ENCODE peak calls at places on chromosome 16, in nine cellular contexts. F is HFFc6, D is BJ, U is fibroblast of lung, G is stomach, C is AG10803, J is glutamatergic neuron, H is cardiac fibroblast, Y is MM.1S. Q is an unnamed sample.

GRCh38 chr16:80174416-80174815 is 366.4 kb upstream of the DYNLRB2 start:
- DNase-seq in J (no peak), H (peak; percentile 73), Y (no peak), C (peak; percentile 95), U (peak; percentile 89), D (peak; percentile 85), G (no peak), F (peak; percentile 81), Q (peak; percentile 79)

GRCh38 chr16:65212791-65213190 is 90.9 kb upstream of the CDH11 start:
- DNase-seq in D (no peak), Y (no peak), G (no peak), H (no peak), J (no peak), F (no peak), C (no peak), U (no peak), Q (no peak)

GRCh38 chr16:8727857-8728618 is 53.6 kb downstream of the ABAT start:
- DNase-seq in F (no peak), D (no peak), U (no peak), G (no peak), Y (no peak), H (no peak), J (no peak), C (no peak), Q (no peak)

GRCh38 chr16:66950971-66951790 is 9.9 kb upstream of the CES3 start:
- DNase-seq in U (no peak), D (no peak), H (no peak), Y (no peak), F (no peak), G (no peak), C (no peak), J (no peak), Q (no peak)

GRCh38 chr16:50251375-50252081 is 14.8 kb upstream of the ADCY7 start:
- DNase-seq in F (peak; percentile 92), D (peak; percentile 87), J (no peak), H (peak; percentile 82), Y (no peak), U (peak; percentile 83), G (no peak), C (peak; percentile 96), Q (peak; percentile 90)

GRCh38 chr16:57265850-57266530 is 18.5 kb downstream of the PLLP start:
- DNase-seq in C (peak; percentile 40), Y (no peak), H (peak; percentile 60), D (no peak), J (no peak), U (no peak), F (no peak), G (peak; percentile 93), Q (no peak)

GRCh38 chr16:82192665-82193064 is 22.6 kb upstream of the MPHOSPH6 start:
- DNase-seq in J (no peak), Y (no peak), C (peak; percentile 64), D (peak; percentile 41), G (no peak), F (peak; percentile 71), U (peak; percentile 62), H (peak; percentile 67), Q (peak; percentile 42)

GRCh38 chr16:48050871-48051270 is 104.9 kb downstream of the ABCC12 start:
- DNase-seq in F (no peak), G (no peak), H (no peak), D (no peak), C (no peak), U (no peak), Y (no peak), J (no peak), Q (no peak)

GRCh38 chr16:77807-78443 is at the start of gene MPG:
- DNase-seq in D (no peak), F (peak; percentile 70), G (peak; percentile 87), H (peak; percentile 85), J (peak; percentile 82), C (peak; percentile 72), U (peak; percentile 68), Y (peak; percentile 79), Q (peak; percentile 79)

GRCh38 chr16:48491517-48491916 is 106.3 kb upstream of the SIAH1 start:
- DNase-seq in H (peak; percentile 87), C (peak; percentile 86), J (no peak), Y (no peak), G (no peak), D (no peak), U (peak; percentile 62), F (no peak), Q (peak; percentile 22)

GRCh38 chr16:82476786-82477185 is 150.0 kb upstream of the CDH13 start:
- DNase-seq in J (no peak), G (no peak), Y (no peak), D (no peak), U (no peak), F (no peak), H (no peak), C (no peak), Q (no peak)

GRCh38 chr16:19137201-19137601 is 23.4 kb downstream of the ITPRIPL2 start:
- DNase-seq in G (no peak), F (no peak), U (peak; percentile 74), H (peak; percentile 20), D (no peak), Y (no peak), C (peak; percentile 86), J (no peak), Q (peak; percentile 62)

GRCh38 chr16:75264999-75265910 is 13.8 kb upstream of the BCAR1 start:
- DNase-seq in Y (no peak), U (no peak), D (no peak), J (no peak), C (no peak), F (no peak), G (peak; percentile 68), H (no peak), Q (no peak)

GRCh38 chr16:71576971-71577370 is at the start of gene TAT:
- DNase-seq in F (no peak), H (no peak), Y (no peak), D (no peak), U (no peak), G (no peak), J (no peak), C (no peak), Q (no peak)

GRCh38 chr16:56833243-56833970 is 31.6 kb upstream of the SLC12A3 start:
- DNase-seq in F (no peak), H (no peak), Y (no peak), C (no peak), G (no peak), J (no peak), U (no peak), D (no peak), Q (no peak)

GRCh38 chr16:70704586-70704985 is 18.7 kb upstream of the MTSS2 start:
- DNase-seq in G (no peak), H (no peak), F (no peak), C (peak; percentile 57), Y (no peak), D (no peak), U (no peak), J (no peak), Q (no peak)

GRCh38 chr16:14020141-14020540 is 51.0 kb upstream of the MRTFB start:
- DNase-seq in F (no peak), U (no peak), J (no peak), H (no peak), Y (no peak), G (no peak), C (no peak), D (no peak), Q (no peak)

GRCh38 chr16:14028207-14028606 is 42.9 kb upstream of the MRTFB start:
- DNase-seq in C (no peak), F (no peak), G (no peak), D (no peak), J (no peak), U (no peak), Y (no peak), H (no peak), Q (no peak)

GRCh38 chr16:14026572-14026971 is 44.5 kb upstream of the MRTFB start:
- DNase-seq in G (no peak), Y (no peak), U (no peak), F (no peak), J (no peak), C (no peak), H (no peak), D (no peak), Q (no peak)

GRCh38 chr16:14029658-14030057 is 41.5 kb upstream of the MRTFB start:
- DNase-seq in G (no peak), D (no peak), U (no peak), H (no peak), Y (no peak), F (no peak), C (no peak), J (no peak), Q (no peak)

GRCh38 chr16:14024300-14024699 is 46.8 kb upstream of the MRTFB start:
- DNase-seq in U (peak; percentile 64), J (no peak), H (peak; percentile 68), Y (peak; percentile 18), F (no peak), D (no peak), C (peak; percentile 28), G (no peak), Q (no peak)
- TF ChIP-seq CTCF in U (no peak), J (no peak), H (no peak), Y (no peak), F (no peak), D (no peak), C (peak; percentile 5), G (no peak), Q (no peak)

GRCh38 chr16:51298800-51299199 is 147.7 kb upstream of the SALL1 start:
- DNase-seq in H (no peak), U (no peak), Y (no peak), C (no peak), G (no peak), D (no peak), F (no peak), J (no peak), Q (no peak)

GRCh38 chr16:51305337-51305736 is 154.3 kb upstream of the SALL1 start:
- DNase-seq in C (no peak), D (no peak), J (no peak), F (no peak), H (no peak), Y (no peak), U (no peak), G (no peak), Q (no peak)

GRCh38 chr16:51306116-51306515 is 155.0 kb upstream of the SALL1 start:
- DNase-seq in U (no peak), J (no peak), H (no peak), D (peak; percentile 80), Y (no peak), C (peak; percentile 82), F (peak; percentile 12), G (no peak), Q (no peak)

GRCh38 chr16:51302042-51302441 is 151.0 kb upstream of the SALL1 start:
- DNase-seq in F (no peak), Y (no peak), H (no peak), C (no peak), D (peak; percentile 39), U (no peak), G (no peak), J (no peak), Q (no peak)
- TF ChIP-seq CTCF in F (peak; percentile 22), Y (no peak), H (no peak), C (no peak), D (peak; percentile 23), U (no peak), G (no peak), J (no peak), Q (no peak)

GRCh38 chr16:11506816-11507305 is 79.9 kb downstream of the LITAF start:
- DNase-seq in F (no peak), J (no peak), U (no peak), G (no peak), D (no peak), C (no peak), H (no peak), Y (no peak), Q (no peak)
- TF ChIP-seq CTCF in F (peak; percentile 8), J (no peak), U (no peak), G (no peak), D (no peak), C (no peak), H (no peak), Y (no peak), Q (no peak)

GRCh38 chr16:85515830-85516397 is 97.2 kb upstream of the GSE1 start:
- DNase-seq in U (no peak), J (no peak), H (no peak), Y (no peak), G (peak; percentile 69), D (no peak), C (no peak), F (no peak), Q (no peak)
- TF ChIP-seq CTCF in U (no peak), J (no peak), H (no peak), Y (no peak), G (no peak), D (no peak), C (no peak), F (no peak), Q (no peak)